ENCODE peak calls at places on chromosomes 6 and 20, in five cellular contexts. W is neuronal stem cell, T is H9, U is H1, N is trophoblast cell. G is an unnamed sample.

GRCh38 chr6:3358413-3359090 is 98.3 kb downstream of the SLC22A23 start:
- DNase-seq in W (no peak), T (no peak), U (no peak), N (no peak), G (no peak)

GRCh38 chr6:24779416-24779815 is 4.7 kb downstream of the GMNN start:
- DNase-seq in W (no peak), T (no peak), U (no peak), N (peak), G (no peak)

GRCh38 chr6:129889580-129889979 is 28.5 kb upstream of the TMEM244 start:
- DNase-seq in W (no peak), T (no peak), U (no peak), N (no peak), G (peak)

GRCh38 chr6:45327956-45328522 is at the start of gene RUNX2:
- DNase-seq in W (no peak), T (peak), U (no peak), N (no peak), G (peak)

GRCh38 chr6:93940381-93940780 is 521.0 kb upstream of the EPHA7 start:
- DNase-seq in W (no peak), T (no peak), U (no peak), N (no peak), G (no peak)

GRCh38 chr20:52204136-52204535 is 12.6 kb upstream of the ZFP64 start:
- DNase-seq in W (no peak), T (no peak), U (no peak), N (no peak), G (no peak)

GRCh38 chr20:10805764-10806163 is 132.0 kb upstream of the JAG1 start:
- DNase-seq in W (no peak), T (no peak), U (no peak), N (no peak), G (no peak)

GRCh38 chr6:144266091-144266649 is 19.0 kb upstream of the UTRN start:
- DNase-seq in W (peak), T (peak), U (peak), N (peak), G (peak)

GRCh38 chr6:139647816-139648215 is 273.4 kb upstream of the CITED2 start:
- DNase-seq in W (no peak), T (no peak), U (no peak), N (no peak), G (no peak)

GRCh38 chr6:160274846-160275510 is 16.4 kb upstream of the SLC22A2 start:
- DNase-seq in W (no peak), T (no peak), U (no peak), N (no peak), G (no peak)

GRCh38 chr6:134000443-134000842 is 47.4 kb downstream of the TBPL1 start:
- DNase-seq in W (no peak), T (no peak), U (no peak), N (peak), G (no peak)

GRCh38 chr20:18466894-18467678 is at the start of the genes DZANK1 and POLR3F:
- DNase-seq in W (peak), T (peak), U (peak), N (peak), G (peak)

GRCh38 chr6:20933057-20933792 is 399.0 kb downstream of the CDKAL1 start:
- DNase-seq in W (no peak), T (no peak), U (no peak), N (no peak), G (no peak)

GRCh38 chr6:20931772-20932171 is 397.5 kb downstream of the CDKAL1 start:
- DNase-seq in W (no peak), T (no peak), U (no peak), N (no peak), G (no peak)

GRCh38 chr6:20932284-20932683 is 398.0 kb downstream of the CDKAL1 start:
- DNase-seq in W (no peak), T (no peak), U (no peak), N (no peak), G (no peak)

GRCh38 chr6:20931093-20931492 is 396.8 kb downstream of the CDKAL1 start:
- DNase-seq in W (no peak), T (no peak), U (no peak), N (no peak), G (no peak)

GRCh38 chr6:20929283-20929682 is 395.0 kb downstream of the CDKAL1 start:
- DNase-seq in W (no peak), T (no peak), U (no peak), N (no peak), G (no peak)
- H3K18ac ChIP-seq in W (no peak), T (no peak), U (no peak), N (no peak), G (no peak)

GRCh38 chr20:4781211-4781610 is 59.5 kb downstream of the PRND start:
- DNase-seq in W (no peak), T (no peak), U (no peak), N (peak), G (no peak)

GRCh38 chr20:4787069-4787468 is 65.4 kb downstream of the PRND start:
- DNase-seq in W (no peak), T (no peak), U (no peak), N (peak), G (no peak)

GRCh38 chr20:4782373-4782772 is 60.7 kb downstream of the PRND start:
- DNase-seq in W (no peak), T (no peak), U (no peak), N (no peak), G (no peak)

GRCh38 chr20:4780245-4780644 is 58.5 kb downstream of the PRND start:
- DNase-seq in W (no peak), T (no peak), U (no peak), N (no peak), G (no peak)

GRCh38 chr20:4781637-4782349 is 60.1 kb downstream of the PRND start:
- DNase-seq in W (no peak), T (no peak), U (no peak), N (no peak), G (no peak)
- H2BK12ac ChIP-seq in W (no peak), T (no peak), U (no peak), N (no peak), G (no peak)

DNA sequence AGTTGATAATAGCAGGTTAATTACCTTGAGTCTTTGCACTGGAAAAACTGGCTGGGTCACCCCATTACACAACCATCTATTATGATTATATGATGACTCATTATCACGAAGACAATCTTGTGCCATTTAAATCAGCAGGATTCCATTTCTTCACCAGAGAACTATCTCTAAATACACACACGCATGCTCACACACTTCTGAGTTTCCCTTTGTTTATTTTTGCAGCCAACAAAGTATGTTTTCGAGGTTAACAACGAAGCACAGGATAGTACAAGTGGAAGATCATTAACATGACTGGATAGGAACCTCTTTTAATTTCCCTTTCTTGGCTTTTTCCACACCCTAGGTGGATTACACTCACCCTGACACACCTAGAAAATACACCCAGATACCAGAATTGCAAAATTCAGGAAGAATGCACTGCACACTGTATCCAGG is 18.9 kb downstream of the PERP start:
- DNase-seq in W (no peak), T (no peak), U (no peak), N (peak), G (peak)
- H3K27ac ChIP-seq in W (no peak), T (no peak), U (no peak), N (no peak), G (peak)

DNA sequence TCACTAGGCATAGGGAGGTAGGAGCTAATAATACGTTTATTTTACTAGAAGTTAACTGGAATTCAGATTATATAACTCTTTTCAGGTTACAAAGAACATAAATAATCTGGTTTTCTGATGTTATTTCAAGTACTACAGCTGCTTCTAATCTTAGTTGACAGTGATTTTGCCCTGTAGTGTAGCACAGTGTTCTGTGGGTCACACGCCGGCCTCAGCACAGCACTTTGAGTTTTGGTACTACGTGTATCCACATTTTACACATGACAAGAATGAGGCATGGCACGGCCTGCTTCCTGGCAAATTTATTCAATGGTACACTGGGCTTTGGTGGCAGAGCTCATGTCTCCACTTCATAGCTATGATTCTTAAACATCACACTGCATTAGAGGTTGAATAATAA is 1.1 kb downstream of the HFE start:
- DNase-seq in W (no peak), T (no peak), U (no peak), N (no peak), G (peak)
- H3K18ac ChIP-seq in W (no peak), T (no peak), U (no peak), N (no peak), G (no peak)

GRCh38 chr6:152071843-152072242 is 264.4 kb downstream of the ESR1 start:
- DNase-seq in W (no peak), T (no peak), U (no peak), N (peak), G (no peak)
- H2BK12ac ChIP-seq in W (no peak), T (no peak), U (no peak), N (no peak), G (no peak)

GRCh38 chr6:158854214-158855101 is 35.3 kb upstream of the EZR start:
- DNase-seq in W (no peak), T (peak), U (no peak), N (peak), G (peak)
- H3K27ac ChIP-seq in W (no peak), T (peak), U (peak), N (peak), G (peak)